ENCODE peak calls at places on chromosomes 11 and 22, in five cellular contexts. One of them, this sample, is unnamed. For H3K4me1, the result is how much of the 10 kb centered on the place peaks cover.

GRCh38 chr11:101091781-101092180 is 37.8 kb downstream of the PGR start:
- DNase-seq in mesendoderm: no peak
- DNase-seq in H9: no peak
- DNase-seq in effector memory CD4-positive, alpha-beta T cell: no peak
- DNase-seq in stomach: no peak
- DNase-seq in this sample: no peak

GRCh38 chr11:34379081-34379480 is 21.3 kb upstream of the ABTB2 start:
- DNase-seq in mesendoderm: no peak
- DNase-seq in H9: no peak
- DNase-seq in effector memory CD4-positive, alpha-beta T cell: no peak
- DNase-seq in stomach: no peak
- DNase-seq in this sample: no peak

GRCh38 chr22:42321908-42322561 is 51.6 kb upstream of the TCF20 start:
- DNase-seq in mesendoderm: no peak
- DNase-seq in H9: no peak
- DNase-seq in effector memory CD4-positive, alpha-beta T cell: no peak
- DNase-seq in stomach: no peak
- DNase-seq in this sample: peak

GRCh38 chr11:76153609-76153949 is 52.7 kb downstream of the WNT11 start:
- DNase-seq in mesendoderm: peak
- DNase-seq in H9: no peak
- DNase-seq in effector memory CD4-positive, alpha-beta T cell: no peak
- DNase-seq in stomach: no peak
- DNase-seq in this sample: no peak

GRCh38 chr22:48729499-48730171 is 1098.0 kb downstream of the BRD1 start:
- DNase-seq in mesendoderm: no peak
- DNase-seq in H9: no peak
- DNase-seq in effector memory CD4-positive, alpha-beta T cell: no peak
- DNase-seq in stomach: no peak
- DNase-seq in this sample: no peak

GRCh38 chr11:79308429-79308828 is 132.4 kb downstream of the TENM4 start:
- DNase-seq in mesendoderm: no peak
- DNase-seq in H9: no peak
- DNase-seq in effector memory CD4-positive, alpha-beta T cell: no peak
- DNase-seq in stomach: no peak
- DNase-seq in this sample: no peak

GRCh38 chr11:111336582-111337256 is 38.4 kb downstream of the POU2AF3 start:
- DNase-seq in mesendoderm: peak
- DNase-seq in H9: peak
- DNase-seq in effector memory CD4-positive, alpha-beta T cell: no peak
- DNase-seq in stomach: no peak
- DNase-seq in this sample: no peak

GRCh38 chr22:31089101-31090100 is 8.3 kb downstream of the SMTN start:
- DNase-seq in mesendoderm: no peak
- DNase-seq in H9: no peak
- DNase-seq in effector memory CD4-positive, alpha-beta T cell: peak
- DNase-seq in stomach: peak
- DNase-seq in this sample: peak

GRCh38 chr11:115459563-115459962 is 44.7 kb downstream of the CADM1 start:
- DNase-seq in mesendoderm: no peak
- DNase-seq in H9: no peak
- DNase-seq in effector memory CD4-positive, alpha-beta T cell: no peak
- DNase-seq in stomach: no peak
- DNase-seq in this sample: no peak

GRCh38 chr22:35258144-35258988 is 1.1 kb downstream of the HMGXB4 start:
- DNase-seq in mesendoderm: peak
- DNase-seq in H9: peak
- DNase-seq in effector memory CD4-positive, alpha-beta T cell: no peak
- DNase-seq in stomach: no peak
- DNase-seq in this sample: peak

GRCh38 chr22:41305646-41306045 is 4.3 kb downstream of the ZC3H7B start:
- DNase-seq in mesendoderm: no peak
- DNase-seq in H9: no peak
- DNase-seq in effector memory CD4-positive, alpha-beta T cell: no peak
- DNase-seq in stomach: no peak
- DNase-seq in this sample: peak

GRCh38 chr11:113538801-113539200 is 63.6 kb upstream of the DRD2 start:
- DNase-seq in mesendoderm: no peak
- DNase-seq in H9: no peak
- DNase-seq in effector memory CD4-positive, alpha-beta T cell: no peak
- DNase-seq in stomach: no peak
- DNase-seq in this sample: no peak

GRCh38 chr22:27105142-27106025 is 448.0 kb downstream of the MIAT start:
- DNase-seq in mesendoderm: no peak
- DNase-seq in H9: no peak
- DNase-seq in effector memory CD4-positive, alpha-beta T cell: no peak
- DNase-seq in stomach: peak
- DNase-seq in this sample: no peak

GRCh38 chr11:680476-680875 is 14.5 kb downstream of the DEAF1 start:
- DNase-seq in mesendoderm: no peak
- DNase-seq in H9: no peak
- DNase-seq in effector memory CD4-positive, alpha-beta T cell: no peak
- DNase-seq in stomach: no peak
- DNase-seq in this sample: no peak

GRCh38 chr11:107661656-107662055 is 50.2 kb downstream of the SLN start:
- DNase-seq in mesendoderm: no peak
- DNase-seq in H9: no peak
- DNase-seq in effector memory CD4-positive, alpha-beta T cell: no peak
- DNase-seq in stomach: no peak
- DNase-seq in this sample: no peak

GRCh38 chr11:120471131-120471530 is 40.4 kb upstream of the GRIK4 start:
- DNase-seq in mesendoderm: no peak
- DNase-seq in H9: no peak
- DNase-seq in effector memory CD4-positive, alpha-beta T cell: no peak
- DNase-seq in stomach: no peak
- DNase-seq in this sample: no peak

GRCh38 chr11:124748481-124749338 is 3.3 kb downstream of the VSIG2 start:
- DNase-seq in mesendoderm: no peak
- DNase-seq in H9: no peak
- DNase-seq in effector memory CD4-positive, alpha-beta T cell: no peak
- DNase-seq in stomach: no peak
- DNase-seq in this sample: no peak

GRCh38 chr22:41636467-41636866 is 15.4 kb downstream of the XRCC6 start:
- DNase-seq in mesendoderm: no peak
- DNase-seq in H9: no peak
- DNase-seq in effector memory CD4-positive, alpha-beta T cell: no peak
- DNase-seq in stomach: no peak
- DNase-seq in this sample: no peak

GRCh38 chr11:119056397-119056999 is 507 bp downstream of the HYOU1 start:
- DNase-seq in mesendoderm: peak
- DNase-seq in H9: peak
- DNase-seq in effector memory CD4-positive, alpha-beta T cell: peak
- DNase-seq in stomach: peak
- DNase-seq in this sample: peak

GRCh38 chr11:34792143-34792542 is 124.0 kb downstream of the APIP start:
- DNase-seq in mesendoderm: peak
- DNase-seq in H9: peak
- DNase-seq in effector memory CD4-positive, alpha-beta T cell: no peak
- DNase-seq in stomach: no peak
- DNase-seq in this sample: no peak

GRCh38 chr22:39908737-39909136 is 7.9 kb downstream of the GRAP2 start:
- DNase-seq in mesendoderm: no peak
- DNase-seq in H9: no peak
- DNase-seq in effector memory CD4-positive, alpha-beta T cell: no peak
- DNase-seq in stomach: no peak
- DNase-seq in this sample: no peak

GRCh38 chr11:126158054-126158791 is 53.2 kb downstream of the RPUSD4 start:
- DNase-seq in mesendoderm: no peak
- DNase-seq in H9: no peak
- DNase-seq in effector memory CD4-positive, alpha-beta T cell: no peak
- DNase-seq in stomach: no peak
- DNase-seq in this sample: no peak

GRCh38 chr11:14418801-14419417 is 59.9 kb upstream of the RRAS2 start:
- DNase-seq in mesendoderm: peak
- DNase-seq in H9: peak
- DNase-seq in effector memory CD4-positive, alpha-beta T cell: no peak
- DNase-seq in stomach: no peak
- DNase-seq in this sample: peak

GRCh38 chr11:44791546-44791945 is 64.8 kb downstream of the TSPAN18 start:
- DNase-seq in mesendoderm: no peak
- DNase-seq in H9: no peak
- DNase-seq in effector memory CD4-positive, alpha-beta T cell: no peak
- DNase-seq in stomach: no peak
- DNase-seq in this sample: no peak

GRCh38 chr11:45085657-45086501 is 60.6 kb upstream of the PRDM11 start:
- DNase-seq in mesendoderm: peak
- DNase-seq in H9: peak
- DNase-seq in effector memory CD4-positive, alpha-beta T cell: no peak
- DNase-seq in stomach: no peak
- DNase-seq in this sample: no peak

GRCh38 chr11:120547301-120547700 is 35.8 kb downstream of the GRIK4 start:
- DNase-seq in mesendoderm: no peak
- DNase-seq in H9: no peak
- DNase-seq in effector memory CD4-positive, alpha-beta T cell: no peak
- DNase-seq in stomach: no peak
- DNase-seq in this sample: no peak

GRCh38 chr22:37925311-37925710 is 19.2 kb downstream of the MICALL1 start:
- DNase-seq in mesendoderm: no peak
- DNase-seq in H9: no peak
- DNase-seq in effector memory CD4-positive, alpha-beta T cell: no peak
- DNase-seq in stomach: no peak
- DNase-seq in this sample: no peak

GRCh38 chr11:126772267-126772666 is 228.3 kb downstream of the KIRREL3 start:
- DNase-seq in mesendoderm: no peak
- DNase-seq in H9: no peak
- DNase-seq in effector memory CD4-positive, alpha-beta T cell: no peak
- DNase-seq in stomach: no peak
- DNase-seq in this sample: no peak

GRCh38 chr11:10599388-10600175 is 31.1 kb upstream of the LYVE1 start:
- DNase-seq in mesendoderm: no peak
- DNase-seq in H9: no peak
- DNase-seq in effector memory CD4-positive, alpha-beta T cell: no peak
- DNase-seq in stomach: no peak
- DNase-seq in this sample: no peak

GRCh38 chr11:26741036-26741435 is 19.2 kb upstream of the SLC5A12 start:
- DNase-seq in mesendoderm: no peak
- DNase-seq in H9: no peak
- DNase-seq in effector memory CD4-positive, alpha-beta T cell: no peak
- DNase-seq in stomach: no peak
- DNase-seq in this sample: no peak

GRCh38 chr11:19380375-19380774 is 139.6 kb upstream of the E2F8 start:
- DNase-seq in mesendoderm: peak
- DNase-seq in H9: no peak
- DNase-seq in effector memory CD4-positive, alpha-beta T cell: no peak
- DNase-seq in stomach: no peak
- DNase-seq in this sample: no peak

GRCh38 chr11:34052036-34052607 is 591 bp downstream of the CAPRIN1 start:
- DNase-seq in mesendoderm: peak
- DNase-seq in H9: peak
- DNase-seq in effector memory CD4-positive, alpha-beta T cell: peak
- DNase-seq in stomach: peak
- DNase-seq in this sample: peak

GRCh38 chr22:50067244-50067643 is 9.1 kb upstream of the TTLL8 start:
- DNase-seq in mesendoderm: no peak
- DNase-seq in H9: no peak
- DNase-seq in effector memory CD4-positive, alpha-beta T cell: no peak
- DNase-seq in stomach: no peak
- DNase-seq in this sample: no peak
- H3K4me1 ChIP-seq in mesendoderm: under half
- H3K4me1 ChIP-seq in H9: under half
- H3K4me1 ChIP-seq in effector memory CD4-positive, alpha-beta T cell: under half
- H3K4me1 ChIP-seq in stomach: under half
- H3K4me1 ChIP-seq in this sample: under half

GRCh38 chr22:22909605-22910271 is 22.1 kb downstream of the IGLL5 start:
- DNase-seq in mesendoderm: no peak
- DNase-seq in H9: no peak
- DNase-seq in effector memory CD4-positive, alpha-beta T cell: no peak
- DNase-seq in stomach: no peak
- DNase-seq in this sample: no peak
- H3K4me1 ChIP-seq in mesendoderm: under half
- H3K4me1 ChIP-seq in H9: under half
- H3K4me1 ChIP-seq in effector memory CD4-positive, alpha-beta T cell: under half
- H3K4me1 ChIP-seq in stomach: under half
- H3K4me1 ChIP-seq in this sample: under half

GRCh38 chr11:65112551-65113360 is 1.1 kb downstream of the TM7SF2 start:
- DNase-seq in mesendoderm: peak
- DNase-seq in H9: peak
- DNase-seq in effector memory CD4-positive, alpha-beta T cell: peak
- DNase-seq in stomach: peak
- DNase-seq in this sample: peak
- H3K4me1 ChIP-seq in mesendoderm: under half
- H3K4me1 ChIP-seq in H9: under half
- H3K4me1 ChIP-seq in effector memory CD4-positive, alpha-beta T cell: under half
- H3K4me1 ChIP-seq in stomach: half or more
- H3K4me1 ChIP-seq in this sample: under half

DNA sequence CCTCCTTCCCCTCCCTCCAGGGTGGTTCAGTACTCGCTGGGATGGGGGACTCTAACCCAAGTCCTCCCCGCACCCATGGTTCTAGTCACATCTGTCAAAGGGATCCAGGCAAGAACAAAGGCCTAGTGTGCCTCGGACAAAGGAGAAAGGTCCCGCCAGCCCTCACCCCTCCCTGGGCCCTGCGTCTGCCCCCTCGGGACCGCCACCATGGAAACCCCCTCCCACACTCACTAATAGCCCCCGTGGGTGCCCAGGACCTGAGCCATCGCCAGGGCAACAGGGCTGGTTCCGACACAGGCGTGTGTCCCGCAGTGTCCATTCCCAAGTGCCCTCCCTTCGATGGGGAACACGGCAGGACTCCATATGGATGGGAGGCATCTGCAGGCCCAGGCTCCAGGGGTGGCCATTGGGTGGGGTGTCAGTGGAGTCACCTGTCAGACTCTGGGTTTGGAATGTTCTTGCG is 5.1 kb upstream of the CARNS1 start:
- DNase-seq in mesendoderm: no peak
- DNase-seq in H9: no peak
- DNase-seq in effector memory CD4-positive, alpha-beta T cell: no peak
- DNase-seq in stomach: no peak
- DNase-seq in this sample: no peak
- H3K4me1 ChIP-seq in mesendoderm: under half
- H3K4me1 ChIP-seq in H9: under half
- H3K4me1 ChIP-seq in effector memory CD4-positive, alpha-beta T cell: half or more
- H3K4me1 ChIP-seq in stomach: under half
- H3K4me1 ChIP-seq in this sample: under half

DNA sequence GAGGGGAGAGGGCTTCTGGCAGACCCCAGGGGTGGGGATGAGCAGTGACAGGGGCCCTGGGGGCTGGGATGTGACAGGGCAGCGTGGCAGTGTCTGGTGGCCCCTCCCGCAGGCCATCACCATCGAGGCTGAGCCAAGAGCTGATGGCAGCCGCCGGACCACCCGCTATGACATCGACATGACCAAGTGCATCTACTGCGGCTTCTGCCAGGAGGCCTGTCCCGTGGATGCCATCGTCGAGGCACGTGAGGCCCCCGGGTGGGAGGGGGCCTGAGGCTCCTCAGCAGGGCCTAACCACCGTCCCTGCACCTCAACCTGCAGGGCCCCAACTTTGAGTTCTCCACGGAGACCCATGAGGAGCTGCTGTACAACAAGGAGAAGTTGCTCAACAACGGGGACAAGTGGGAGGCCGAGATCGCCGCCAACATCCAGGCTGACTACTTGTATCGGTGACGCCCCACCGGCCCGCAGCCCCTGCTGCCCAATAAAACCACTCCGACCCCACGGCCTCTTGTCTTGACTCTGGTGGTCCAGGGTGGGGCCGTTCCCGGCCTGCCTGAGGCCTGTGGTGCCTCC is 2.6 kb upstream of the TCIRG1 start:
- DNase-seq in mesendoderm: no peak
- DNase-seq in H9: no peak
- DNase-seq in effector memory CD4-positive, alpha-beta T cell: no peak
- DNase-seq in stomach: no peak
- DNase-seq in this sample: peak
- H3K4me1 ChIP-seq in mesendoderm: under half
- H3K4me1 ChIP-seq in H9: under half
- H3K4me1 ChIP-seq in effector memory CD4-positive, alpha-beta T cell: under half
- H3K4me1 ChIP-seq in stomach: half or more
- H3K4me1 ChIP-seq in this sample: under half

This sample was measured in BE2C.